ENCODE peak calls at places on chromosomes 12 and 14, in eight cellular contexts. D is GM12878; P is fibroblast of lung; S is thoracic aorta; K is heart left ventricle; M is transverse colon; F is HCT116; C is CD8-positive, alpha-beta T cell. W is an unnamed sample.

GRCh38 chr12:2751230-2751629 is 43.5 kb upstream of the FKBP4 start:
- DNase-seq in D (no peak), P (no peak), S (no peak), K (no peak), M (no peak), F (no peak), C (no peak), W (no peak)

GRCh38 chr12:24414421-24414820 is 465.0 kb upstream of the SOX5 start:
- DNase-seq in D (no peak), P (no peak), S (no peak), K (no peak), M (no peak), F (no peak), C (no peak), W (no peak)

GRCh38 chr12:116659771-116660481 is 77.9 kb downstream of the SPRING1 start:
- DNase-seq in D (no peak), P (peak; percentile 80), S (no peak), K (no peak), M (no peak), F (peak; percentile 65), C (no peak), W (no peak)

GRCh38 chr12:92608418-92609091 is 94.2 kb upstream of the PLEKHG7 start:
- DNase-seq in D (peak; percentile 9), P (peak; percentile 50), S (no peak), K (no peak), M (no peak), F (peak; percentile 33), C (no peak), W (no peak)

GRCh38 chr12:91704446-91704845 is 441.2 kb downstream of the BTG1 start:
- DNase-seq in D (no peak), P (peak; percentile 68), S (no peak), K (peak; percentile 7), M (no peak), F (no peak), C (no peak), W (no peak)

GRCh38 chr12:88037770-88038169 is 8.6 kb upstream of the C12orf50 start:
- DNase-seq in D (no peak), P (no peak), S (no peak), K (no peak), M (no peak), F (no peak), C (no peak), W (no peak)

GRCh38 chr12:117485984-117486839 is 124.8 kb upstream of the NOS1 start:
- DNase-seq in D (no peak), P (peak; percentile 36), S (no peak), K (no peak), M (no peak), F (no peak), C (no peak), W (no peak)

GRCh38 chr12:85951823-85952222 is 77.7 kb downstream of the NTS start:
- DNase-seq in D (no peak), P (peak; percentile 9), S (no peak), K (no peak), M (no peak), F (peak; percentile 19), C (no peak), W (no peak)

GRCh38 chr12:119200601-119201000 is 21.9 kb downstream of the HSPB8 start:
- DNase-seq in D (no peak), P (no peak), S (no peak), K (no peak), M (no peak), F (no peak), C (no peak), W (no peak)

GRCh38 chr14:100067971-100068959 is 3.0 kb downstream of the EVL start:
- DNase-seq in D (peak; percentile 89), P (peak; percentile 65), S (no peak), K (no peak), M (peak; percentile 66), F (peak; percentile 21), C (peak; percentile 70), W (no peak)

GRCh38 chr12:49195734-49196133 is 6.9 kb upstream of the TUBA1A start:
- DNase-seq in D (no peak), P (no peak), S (no peak), K (no peak), M (no peak), F (no peak), C (no peak), W (no peak)

GRCh38 chr12:51262758-51263177 is 7.4 kb downstream of the SMAGP start:
- DNase-seq in D (no peak), P (peak; percentile 54), S (no peak), K (no peak), M (peak; percentile 79), F (peak; percentile 84), C (no peak), W (no peak)

GRCh38 chr12:43362910-43363694 is 188.9 kb downstream of the ADAMTS20 start:
- DNase-seq in D (no peak), P (peak; percentile 28), S (no peak), K (no peak), M (no peak), F (no peak), C (no peak), W (no peak)

GRCh38 chr12:88559772-88560171 is 20.5 kb downstream of the KITLG start:
- DNase-seq in D (no peak), P (no peak), S (no peak), K (no peak), M (no peak), F (no peak), C (no peak), W (no peak)

GRCh38 chr14:88380405-88380804 is 5.1 kb upstream of the SPATA7 start:
- DNase-seq in D (no peak), P (peak; percentile 7), S (no peak), K (no peak), M (no peak), F (no peak), C (no peak), W (no peak)

GRCh38 chr12:124837958-124838803 is 25.5 kb downstream of the SCARB1 start:
- DNase-seq in D (no peak), P (peak; percentile 99), S (peak; percentile 17), K (peak; percentile 80), M (peak; percentile 93), F (peak; percentile 94), C (no peak), W (peak; percentile 93)

GRCh38 chr12:15928870-15929571 is 17.9 kb downstream of the DERA start:
- DNase-seq in D (peak; percentile 34), P (peak; percentile 17), S (no peak), K (peak; percentile 35), M (no peak), F (no peak), C (no peak), W (no peak)

GRCh38 chr12:26564391-26564790 is 268.6 kb downstream of the ITPR2 start:
- DNase-seq in D (no peak), P (peak; percentile 79), S (no peak), K (no peak), M (no peak), F (no peak), C (no peak), W (no peak)

GRCh38 chr14:71116206-71117122 is 209.2 kb downstream of the PCNX1 start:
- DNase-seq in D (peak; percentile 25), P (no peak), S (no peak), K (no peak), M (peak; percentile 69), F (no peak), C (no peak), W (no peak)

GRCh38 chr12:49389092-49389703 is 21.9 kb downstream of the SPATS2 start:
- DNase-seq in D (no peak), P (no peak), S (no peak), K (no peak), M (peak; percentile 21), F (no peak), C (peak; percentile 26), W (peak; percentile 64)

GRCh38 chr12:65200007-65200665 is 30.8 kb downstream of the LEMD3 start:
- DNase-seq in D (no peak), P (peak; percentile 66), S (no peak), K (no peak), M (no peak), F (no peak), C (no peak), W (no peak)

DNA sequence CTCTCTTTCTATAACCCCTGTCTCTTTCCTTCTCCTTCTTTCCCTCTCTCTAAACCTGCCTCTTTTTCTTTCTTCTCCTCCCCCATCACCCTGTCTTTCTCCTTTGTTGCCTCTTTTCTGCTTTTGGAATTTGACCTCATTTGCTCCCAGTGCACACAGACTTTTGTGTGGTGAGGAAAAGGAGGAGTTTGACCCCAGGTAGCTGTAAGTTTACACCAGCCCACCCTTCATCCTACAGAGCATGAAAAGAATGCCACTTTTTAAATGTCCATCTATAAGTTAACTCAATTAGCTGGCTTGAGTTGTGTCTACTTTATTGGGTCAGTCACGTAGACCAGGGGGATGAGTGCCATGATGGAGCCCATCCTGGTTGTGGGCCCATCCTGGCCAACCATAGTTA is 146.8 kb upstream of the SLC38A2 start:
- DNase-seq in D (no peak), P (no peak), S (no peak), K (no peak), M (no peak), F (no peak), C (no peak), W (no peak)
- H3K4me1 ChIP-seq in D (peaks cover 30% of the 10 kb centered on the region), P (peaks cover 23% of the 10 kb centered on the region), S (peaks cover 62% of the 10 kb centered on the region), K (no peaks in the 10 kb centered on the region), M (peaks cover 35% of the 10 kb centered on the region), F (peaks cover 28% of the 10 kb centered on the region), C (peaks cover 24% of the 10 kb centered on the region), W (peaks cover 13% of the 10 kb centered on the region)

DNA sequence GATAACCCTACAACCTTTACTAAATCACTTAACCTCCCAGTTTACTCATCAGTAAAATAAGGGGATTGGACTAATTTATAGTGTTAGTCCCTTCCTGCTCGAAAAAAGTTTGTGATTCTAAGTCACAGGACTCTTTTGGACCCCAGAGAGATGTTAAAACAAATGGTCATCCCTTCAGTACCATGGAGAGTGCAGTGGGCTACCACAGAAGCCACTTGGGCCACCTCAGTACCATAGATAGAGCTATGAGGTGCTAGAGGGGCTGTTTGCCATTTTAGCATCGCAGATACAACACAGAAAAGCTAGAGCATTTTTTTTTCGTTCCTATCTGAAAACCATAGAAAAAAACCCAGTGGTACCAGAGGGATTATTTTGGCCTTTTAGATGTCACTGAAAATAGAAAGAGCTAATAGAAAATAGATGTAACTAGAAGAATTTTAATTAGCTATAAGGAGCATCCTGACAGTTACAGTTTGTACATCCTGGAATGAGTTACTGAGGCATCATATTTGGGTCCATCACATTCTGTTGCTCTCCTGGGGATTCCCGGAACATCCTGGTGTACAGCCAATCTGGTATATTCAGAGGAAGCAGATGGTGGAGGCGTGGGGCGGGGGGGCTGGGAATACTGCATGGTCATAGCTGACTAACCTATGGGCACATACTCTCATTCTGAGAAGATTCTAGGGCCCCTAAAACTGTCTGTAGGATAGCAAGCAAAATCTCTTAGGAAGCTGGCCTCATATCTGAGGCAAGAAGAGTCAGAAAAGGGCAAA is 2.8 kb downstream of the ZNF219 start:
- DNase-seq in D (no peak), P (peak; percentile 32), S (no peak), K (no peak), M (no peak), F (no peak), C (no peak), W (no peak)
- H3K4me3 ChIP-seq in D (no peak overlapping the region), P (no peak overlapping the region), S (no peak overlapping the region), K (no peak overlapping the region), M (no peak overlapping the region), F (no peak overlapping the region), C (no peak overlapping the region), W (no peak overlapping the region)

GRCh38 chr12:53937596-53938275 is 895 bp upstream of the HOXC13 start:
- DNase-seq in D (no peak), P (no peak), S (no peak), K (no peak), M (no peak), F (no peak), C (no peak), W (no peak)
- H3K27ac ChIP-seq in D (no peak overlapping the region), P (no peak overlapping the region), S (peak overlapping the region; percentile 37), K (no peak overlapping the region), M (no peak overlapping the region), F (no peak overlapping the region), C (no peak overlapping the region), W (no peak overlapping the region)

GRCh38 chr14:23936084-23936829 is 17.3 kb upstream of the DHRS4 start:
- DNase-seq in D (no peak), P (no peak), S (no peak), K (no peak), M (no peak), F (no peak), C (no peak), W (no peak)
- H3K4me1 ChIP-seq in D (no peaks in the 10 kb centered on the region), P (no peaks in the 10 kb centered on the region), S (peaks cover under 1% of the 10 kb centered on the region), K (no peaks in the 10 kb centered on the region), M (peaks cover 6% of the 10 kb centered on the region), F (no peaks in the 10 kb centered on the region), C (no peaks in the 10 kb centered on the region), W (no peaks in the 10 kb centered on the region)